ENCODE peak calls at places on chromosomes 6 and 20, in eight cellular contexts. Q is lower lobe of right lung, W is sigmoid colon, B is A549, G is suprapubic skin, C is cardiac muscle cell, K is PC-3, N is BJ. M is an unnamed sample.

GRCh38 chr6:138405816-138406403 is 1.9 kb downstream of the HEBP2 start:
- DNase-seq in C (no peak), N (no peak), G (no peak), B (no peak), W (no peak), K (no peak), Q (no peak), M (no peak)

GRCh38 chr6:7138921-7139358 is 31.2 kb downstream of the RREB1 start:
- DNase-seq in B (peak; percentile 63), N (no peak), W (no peak), K (peak; percentile 83), C (no peak), Q (peak; percentile 65), G (no peak), M (peak; percentile 85)

GRCh38 chr20:19811231-19811630 is 53.2 kb downstream of the RIN2 start:
- DNase-seq in W (peak; percentile 44), C (no peak), G (no peak), N (no peak), B (no peak), K (no peak), Q (no peak), M (no peak)

GRCh38 chr20:24034820-24035219 is 46.2 kb upstream of the GGTLC1 start:
- DNase-seq in N (no peak), W (no peak), K (peak; percentile 99), B (peak; percentile 32), G (no peak), Q (no peak), C (no peak), M (peak; percentile 97)

GRCh38 chr6:37554480-37554819 is 54.8 kb upstream of the CCDC167 start:
- DNase-seq in G (no peak), C (no peak), W (no peak), N (no peak), B (no peak), Q (no peak), K (peak; percentile 75), M (no peak)

GRCh38 chr6:168501561-168501960 is 60.6 kb downstream of the SMOC2 start:
- DNase-seq in Q (no peak), B (no peak), C (no peak), K (no peak), W (no peak), G (no peak), N (no peak), M (no peak)

GRCh38 chr20:3243718-3244358 is 4.8 kb upstream of the SLC4A11 start:
- DNase-seq in N (no peak), C (no peak), G (no peak), W (no peak), K (no peak), Q (no peak), B (no peak), M (no peak)

GRCh38 chr20:37901667-37902503 is 1.0 kb upstream of the VSTM2L start:
- DNase-seq in W (no peak), B (peak; percentile 77), N (no peak), G (no peak), C (peak; percentile 73), Q (no peak), K (peak; percentile 74), M (peak; percentile 70)

GRCh38 chr6:169106176-169106575 is 147.5 kb downstream of the THBS2 start:
- DNase-seq in K (no peak), B (no peak), C (peak; percentile 50), N (no peak), W (no peak), Q (no peak), G (no peak), M (no peak)

GRCh38 chr20:15396026-15396425 is 1058.6 kb upstream of the FLRT3 start:
- DNase-seq in Q (no peak), G (no peak), C (no peak), N (no peak), K (peak; percentile 76), B (no peak), W (no peak), M (no peak)

DNA sequence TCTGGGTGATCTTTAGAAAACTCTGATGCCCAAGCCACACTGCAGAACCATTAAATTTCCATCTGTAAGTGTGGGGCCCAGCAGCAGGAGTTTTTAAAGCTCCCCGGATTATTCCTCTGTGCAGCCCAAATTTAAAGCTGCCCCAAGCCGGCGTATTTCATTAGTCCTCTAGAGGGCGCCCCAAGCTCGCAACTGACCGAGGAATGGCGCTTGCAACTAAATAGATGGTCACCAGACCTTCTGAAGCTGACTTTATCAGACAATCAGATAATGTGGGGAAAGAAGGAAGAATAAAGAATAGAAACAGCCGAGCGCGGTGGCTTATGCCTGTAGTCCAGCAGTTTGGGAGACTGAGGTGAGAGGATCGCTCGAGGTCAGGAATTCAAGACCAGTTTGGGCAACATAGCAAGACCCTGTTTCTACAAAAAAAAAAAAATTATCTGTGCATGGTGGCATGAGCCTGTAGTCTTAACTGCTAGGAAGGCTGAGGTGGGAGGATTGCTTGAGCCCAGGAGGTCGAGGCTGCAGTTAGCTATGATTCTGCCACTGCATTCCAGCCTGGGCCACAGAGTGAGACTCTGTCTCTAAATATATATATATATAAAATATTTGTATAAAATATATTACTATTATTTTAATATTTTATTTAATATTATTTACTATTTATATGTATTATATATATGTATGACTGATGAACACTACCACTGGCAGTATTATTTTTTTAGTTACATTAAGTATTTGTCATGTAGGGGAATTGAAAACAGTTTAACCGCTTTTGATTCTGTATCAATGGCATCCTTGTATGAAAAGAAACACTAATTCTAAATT is 56.0 kb downstream of the OTOR start:
- DNase-seq in W (peak; percentile 65), Q (peak; percentile 62), B (peak; percentile 51), K (peak; percentile 77), N (no peak), G (no peak), C (peak; percentile 56), M (no peak)
- H3K4me3 ChIP-seq in W (no peak overlapping the region), Q (no peak overlapping the region), B (no peak overlapping the region), K (no peak overlapping the region), N (no peak overlapping the region), G (no peak overlapping the region), C (no peak overlapping the region), M (no peak overlapping the region)

GRCh38 chr6:111631930-111632460 is 26.3 kb upstream of the TRAF3IP2 start:
- DNase-seq in K (peak; percentile 45), B (no peak), G (no peak), W (no peak), N (no peak), C (no peak), Q (no peak), M (no peak)
- TF ChIP-seq CTCF in K (no peak), B (no peak), G (no peak), W (no peak), N (no peak), C (no peak), Q (no peak), M (no peak)

GRCh38 chr20:50009521-50010454 is 27.0 kb downstream of the SNAI1 start:
- DNase-seq in B (no peak), G (no peak), N (no peak), C (no peak), K (no peak), W (no peak), Q (no peak), M (no peak)
- H3K4me3 ChIP-seq in B (no peak overlapping the region), G (peak overlapping the region; percentile 22), N (no peak overlapping the region), C (no peak overlapping the region), K (no peak overlapping the region), W (no peak overlapping the region), Q (no peak overlapping the region), M (no peak overlapping the region)

GRCh38 chr6:142885182-142885867 is 59.7 kb downstream of the HIVEP2 start:
- DNase-seq in N (peak; percentile 87), W (no peak), B (peak; percentile 41), C (peak; percentile 95), Q (no peak), G (no peak), K (peak; percentile 94), M (no peak)

GRCh38 chr6:142884214-142885035 is 60.6 kb downstream of the HIVEP2 start:
- DNase-seq in K (no peak), C (no peak), B (no peak), N (no peak), Q (no peak), G (no peak), W (no peak), M (no peak)

GRCh38 chr6:142888461-142888860 is 56.5 kb downstream of the HIVEP2 start:
- DNase-seq in K (no peak), C (no peak), G (no peak), N (no peak), W (no peak), Q (no peak), B (no peak), M (no peak)

GRCh38 chr6:142887534-142887933 is 57.4 kb downstream of the HIVEP2 start:
- DNase-seq in W (no peak), N (no peak), G (no peak), Q (no peak), K (no peak), B (no peak), C (no peak), M (no peak)

DNA sequence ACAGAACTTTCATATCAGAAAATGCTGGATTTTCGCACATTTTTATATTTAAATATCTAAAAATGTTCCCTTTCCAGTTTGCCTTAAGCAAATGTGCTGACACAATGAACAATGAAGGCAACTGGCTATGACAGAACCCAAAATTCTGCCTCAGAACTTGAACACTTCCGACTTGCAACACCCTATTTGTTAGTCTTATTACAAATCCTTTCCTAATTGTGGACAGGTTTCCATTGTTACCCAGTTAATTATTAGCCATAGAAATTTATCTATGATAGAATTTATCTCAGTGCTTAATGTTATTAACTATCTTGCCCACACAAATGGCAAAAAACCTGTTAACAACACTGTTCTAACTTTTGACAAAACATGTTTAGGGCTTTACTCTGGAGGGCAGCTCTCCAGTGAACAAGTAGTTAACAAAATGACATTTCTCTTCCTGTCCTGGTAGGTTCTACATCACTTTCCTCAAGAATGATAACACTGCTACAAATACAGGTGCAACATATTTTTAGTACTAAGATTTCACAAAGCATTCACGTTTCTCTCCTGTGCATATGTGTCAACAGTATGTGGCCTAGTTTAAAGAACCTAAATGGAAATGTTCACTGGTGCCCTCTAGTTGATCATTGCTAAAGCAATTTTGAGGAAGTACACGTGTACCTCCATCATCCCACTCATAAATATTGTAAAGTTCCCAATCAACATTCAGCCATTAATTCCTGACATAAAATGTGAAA is 58.4 kb downstream of the HIVEP2 start:
- DNase-seq in C (peak; percentile 59), G (no peak), Q (no peak), W (no peak), K (peak; percentile 52), N (no peak), B (no peak), M (peak; percentile 25)
- TF ChIP-seq CTCF in C (peak; percentile 44), G (no peak), Q (peak; percentile 35), W (no peak), K (peak; percentile 61), N (peak; percentile 35), B (peak; percentile 45), M (peak; percentile 58)

GRCh38 chr6:53238311-53238710 is 89.7 kb upstream of the GCM1 start:
- DNase-seq in Q (no peak), N (no peak), K (no peak), C (no peak), B (no peak), G (no peak), W (no peak), M (no peak)

GRCh38 chr6:53233309-53233708 is 84.7 kb upstream of the GCM1 start:
- DNase-seq in Q (no peak), W (no peak), B (no peak), N (no peak), G (no peak), K (peak; percentile 27), C (no peak), M (no peak)

GRCh38 chr6:53235508-53235907 is 86.9 kb upstream of the GCM1 start:
- DNase-seq in C (no peak), G (no peak), N (no peak), B (no peak), W (no peak), Q (no peak), K (no peak), M (no peak)

GRCh38 chr6:53239526-53239925 is 90.9 kb upstream of the GCM1 start:
- DNase-seq in N (no peak), B (no peak), Q (no peak), G (no peak), W (no peak), C (no peak), K (peak; percentile 18), M (no peak)

GRCh38 chr6:53236241-53236640 is 87.6 kb upstream of the GCM1 start:
- DNase-seq in W (no peak), Q (no peak), K (no peak), N (no peak), C (no peak), G (no peak), B (no peak), M (no peak)
- H3K4me3 ChIP-seq in W (no peak overlapping the region), Q (no peak overlapping the region), K (no peak overlapping the region), N (no peak overlapping the region), C (no peak overlapping the region), G (no peak overlapping the region), B (no peak overlapping the region), M (no peak overlapping the region)